ENCODE peak calls at places on chromosomes 2 and 18, in eight cellular contexts. G is GM23338, Q is neural progenitor cell, X is breast epithelium, D is endodermal cell, Y is pancreas, R is lower lobe of right lung, V is fibroblast of lung. F is an unnamed sample. For H3K36me3, the result is how much of the 10 kb centered on the place peaks cover.

GRCh38 chr18:457120-457519 is 43.4 kb downstream of the COLEC12 start:
- DNase-seq in V (peak), D (peak), Q (peak), G (no peak), Y (no peak), R (no peak), X (peak), F (no peak)

GRCh38 chr2:18063826-18064485 is 185.5 kb downstream of the KCNS3 start:
- DNase-seq in X (no peak), Y (no peak), G (no peak), D (no peak), R (no peak), Q (no peak), V (peak), F (no peak)

GRCh38 chr2:130336877-130337734 is 5.6 kb upstream of the IMP4 start:
- DNase-seq in G (peak), V (peak), Y (peak), R (peak), X (peak), D (peak), Q (peak), F (no peak)

GRCh38 chr2:9336209-9336533 is 87.2 kb downstream of the ITGB1BP1 start:
- DNase-seq in Q (no peak), G (no peak), R (no peak), X (no peak), D (no peak), V (peak), Y (no peak), F (no peak)

GRCh38 chr2:202577250-202578183 is 57.3 kb upstream of the FAM117B start:
- DNase-seq in G (no peak), Y (no peak), V (no peak), R (no peak), D (no peak), Q (peak), X (no peak), F (no peak)

GRCh38 chr2:147364597-147364996 is 480.2 kb upstream of the ACVR2A start:
- DNase-seq in R (no peak), X (no peak), G (no peak), Y (no peak), Q (no peak), D (no peak), V (no peak), F (no peak)

GRCh38 chr2:80166457-80166856 is 138.1 kb downstream of the LRRTM1 start:
- DNase-seq in X (no peak), Y (no peak), R (no peak), G (no peak), Q (no peak), V (no peak), D (no peak), F (no peak)

GRCh38 chr2:230796280-230796862 is 68.4 kb upstream of the ITM2C start:
- DNase-seq in D (no peak), R (no peak), Q (no peak), X (no peak), Y (no peak), G (no peak), V (peak), F (no peak)

GRCh38 chr18:8365006-8365405 is 244.2 kb upstream of the RAB12 start:
- DNase-seq in Q (no peak), D (no peak), V (no peak), Y (no peak), R (no peak), G (no peak), X (no peak), F (no peak)

DNA sequence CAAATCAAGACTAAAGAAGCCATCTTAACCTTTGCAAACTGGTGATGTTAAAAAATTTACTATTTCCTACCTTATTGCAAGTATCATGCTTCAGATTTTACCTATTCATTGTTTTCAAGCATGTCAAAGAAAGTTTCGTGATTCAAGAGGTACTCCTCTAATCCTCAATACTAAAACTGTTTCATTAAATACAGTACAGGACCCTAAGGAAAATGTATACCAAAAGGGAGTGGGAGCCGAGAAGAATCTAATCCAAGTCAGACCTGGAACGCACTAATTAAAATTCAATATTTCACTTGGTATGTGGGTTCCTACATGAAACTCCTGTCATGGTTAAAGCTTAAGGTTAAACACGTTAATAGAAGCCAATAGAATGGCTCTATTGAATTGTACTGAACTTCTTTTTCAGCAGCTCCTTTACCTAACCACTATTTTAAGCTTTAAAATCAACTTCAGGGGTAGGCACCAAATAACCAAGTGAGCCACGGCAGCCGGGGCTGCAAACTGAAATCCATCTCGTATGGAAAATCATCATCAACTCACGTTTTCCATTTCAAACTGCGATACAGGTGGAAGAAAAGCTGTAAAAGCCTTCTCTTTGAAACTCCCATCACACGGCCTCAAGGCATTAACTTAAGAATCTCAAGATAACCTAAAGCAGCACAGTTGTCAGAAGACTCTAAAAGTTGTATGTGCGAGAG is 188.8 kb downstream of the ZEB2 start:
- DNase-seq in X (no peak), V (peak), Y (no peak), Q (no peak), G (peak), R (no peak), D (no peak), F (no peak)
- H3K27ac ChIP-seq in X (peak), V (peak), Y (peak), Q (peak), G (peak), R (peak), D (no peak), F (peak)

DNA sequence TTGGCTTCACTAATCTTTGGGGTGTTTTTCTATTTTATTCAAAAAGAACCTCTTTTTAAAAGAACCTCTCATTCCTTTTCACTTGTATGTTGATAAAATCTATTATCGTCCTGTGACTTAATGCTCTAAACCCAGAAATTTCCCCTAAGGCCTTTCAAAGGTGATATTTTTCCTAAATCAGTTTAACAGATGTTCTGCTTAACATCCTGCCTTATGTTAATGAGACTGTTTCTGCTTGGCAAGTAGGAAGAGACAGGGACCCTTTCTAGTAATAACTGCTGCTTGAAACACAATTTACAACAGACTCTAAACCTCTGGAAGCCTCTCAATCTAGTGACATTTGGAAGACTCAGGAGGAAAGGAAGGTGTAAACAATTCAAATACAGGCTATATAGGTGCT is 128.8 kb downstream of the KCNJ3 start:
- DNase-seq in D (no peak), Y (no peak), Q (no peak), X (no peak), G (no peak), R (no peak), V (no peak), F (no peak)
- H3K36me3 ChIP-seq in D (under half), Y (under half), Q (under half), X (under half), G (under half), R (under half), V (under half), F (under half)

DNA sequence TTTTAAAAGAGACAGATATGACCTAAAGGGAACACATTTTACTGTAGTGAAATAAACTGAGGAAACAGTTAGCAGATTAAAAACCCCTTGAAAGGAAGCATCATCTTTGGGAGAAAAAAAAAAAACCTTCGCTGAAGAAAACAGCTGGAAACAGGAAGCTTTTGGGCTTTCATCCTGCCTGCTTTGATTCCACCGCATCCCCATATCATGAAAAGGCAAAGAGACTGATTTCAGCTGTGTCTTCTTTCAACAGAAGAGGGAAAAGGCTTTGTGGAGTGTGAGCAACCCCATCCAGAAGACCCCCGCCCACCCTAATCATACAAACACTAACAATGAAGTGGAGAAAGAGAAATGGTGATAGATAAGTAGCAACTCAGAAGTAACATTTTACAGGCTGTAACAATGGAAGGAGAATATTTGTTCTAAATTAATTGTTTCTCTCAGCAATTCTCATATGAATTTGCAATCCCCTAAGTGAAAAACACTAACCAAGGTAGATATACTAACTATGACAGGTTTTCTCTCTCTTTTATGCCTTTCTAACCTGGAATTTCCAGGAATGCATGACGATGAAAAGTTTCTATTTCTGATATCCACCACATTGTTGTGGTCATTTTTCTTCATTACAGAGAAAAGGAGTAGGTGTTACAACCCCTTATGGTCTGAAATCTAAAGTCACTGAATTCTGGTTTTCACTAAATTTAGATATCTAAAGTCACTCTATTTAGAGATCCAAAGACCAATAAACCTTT is 86.2 kb downstream of the TCF4 start:
- DNase-seq in G (peak), V (peak), Y (no peak), X (no peak), R (no peak), Q (peak), D (peak), F (no peak)
- H3K27ac ChIP-seq in G (peak), V (peak), Y (no peak), X (no peak), R (peak), Q (peak), D (peak), F (no peak)

DNA sequence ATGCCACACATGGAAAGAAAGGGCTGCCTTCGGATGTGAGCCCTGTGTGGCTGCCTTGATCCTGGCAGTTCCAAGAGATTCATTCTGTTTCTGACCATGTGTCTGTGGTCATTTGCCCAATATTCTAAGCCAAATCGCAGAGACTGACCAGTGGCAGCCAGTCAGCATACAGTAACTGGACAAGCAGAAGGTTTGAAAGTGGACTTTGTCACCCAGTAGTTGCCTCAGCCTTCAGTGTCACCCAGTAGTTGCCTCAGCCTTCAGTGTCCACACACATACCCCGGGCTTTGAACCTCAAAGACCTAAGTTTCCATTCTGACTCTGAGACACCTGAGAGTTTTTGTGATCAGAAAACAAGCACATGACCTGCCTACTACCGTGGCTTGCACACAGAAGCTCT is 5.0 kb downstream of the RFX8 start:
- DNase-seq in R (no peak), D (no peak), G (no peak), X (no peak), Q (no peak), Y (no peak), V (no peak), F (no peak)
- H3K36me3 ChIP-seq in R (under half), D (under half), G (under half), X (under half), Q (under half), Y (under half), V (under half), F (under half)

DNA sequence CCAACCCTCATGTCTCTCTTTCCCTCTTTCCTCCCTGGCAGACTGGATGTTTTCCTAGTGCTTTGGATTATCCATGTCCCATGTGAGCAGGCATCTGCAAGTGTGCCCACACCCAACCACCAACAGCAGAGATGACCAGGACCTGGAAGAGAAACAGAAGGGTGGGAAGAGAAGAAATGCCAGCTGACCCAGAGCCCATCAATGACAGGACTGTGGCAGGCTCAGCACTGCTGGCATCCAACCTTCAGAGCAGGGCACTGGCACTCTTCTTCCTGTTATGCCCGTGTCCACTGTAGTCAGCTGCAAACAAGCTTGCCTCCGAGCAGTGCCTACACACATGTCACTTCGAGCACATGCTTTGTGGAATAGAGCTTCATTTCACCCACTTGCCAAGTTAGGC is 121.1 kb downstream of the TANC1 start:
- DNase-seq in X (no peak), R (no peak), D (no peak), V (no peak), Y (no peak), G (no peak), Q (no peak), F (no peak)
- H3K27ac ChIP-seq in X (peak), R (peak), D (no peak), V (no peak), Y (no peak), G (no peak), Q (no peak), F (peak)

DNA sequence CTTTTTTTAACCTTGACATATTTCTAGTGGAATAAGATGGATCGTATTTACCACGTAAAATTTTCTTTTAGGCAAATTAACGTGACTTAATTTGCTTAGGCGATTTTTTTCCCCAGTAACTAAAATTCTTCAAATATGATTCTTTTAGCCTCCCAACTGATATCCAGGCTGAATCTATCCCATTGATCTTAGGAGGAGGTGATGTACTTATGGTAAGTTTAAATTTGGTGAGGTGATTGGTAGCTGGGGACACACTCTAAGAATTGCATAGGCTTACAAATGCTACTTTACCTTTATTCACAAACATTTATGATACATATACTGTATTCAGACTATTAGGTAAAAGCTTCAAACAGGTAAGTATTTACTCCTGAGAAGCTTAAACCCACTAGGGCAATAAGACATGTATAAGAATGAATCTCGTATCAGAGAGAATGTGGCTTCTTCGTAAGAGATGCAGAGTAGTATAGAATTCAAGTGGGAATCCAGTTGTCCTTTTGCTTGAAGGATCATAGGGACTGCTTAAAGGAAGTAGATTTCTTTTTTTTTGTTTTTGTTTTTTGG is 3.8 kb downstream of the DDX1 start:
- DNase-seq in R (no peak), Y (no peak), Q (no peak), D (no peak), X (no peak), V (no peak), G (no peak), F (no peak)
- H3K36me3 ChIP-seq in R (half or more), Y (under half), Q (under half), D (half or more), X (under half), V (under half), G (half or more), F (under half)

GRCh38 chr2:128685841-128686497 is 367.3 kb upstream of the HS6ST1 start:
- DNase-seq in V (no peak), X (no peak), R (no peak), D (peak), Y (no peak), G (no peak), Q (no peak), F (no peak)
- H3K27ac ChIP-seq in V (no peak), X (no peak), R (no peak), D (no peak), Y (no peak), G (no peak), Q (no peak), F (no peak)

F was measured in thoracic aorta.